ENCODE peak calls at places on chromosomes 13 and 19, in nine cellular contexts. F is cardiac muscle cell; T is tibial artery; X is CD8-positive, alpha-beta memory T cell; D is Panc1; A is left ventricle myocardium inferior; L is small intestine; B is suprapubic skin; N is lower leg skin. W is an unnamed sample.

GRCh38 chr19:28257396-28257795 is 955.6 kb downstream of the UQCRFS1 start:
- DNase-seq in F (no peak), T (no peak), A (no peak), N (no peak), B (no peak), X (no peak), L (no peak), D (no peak), W (no peak)

GRCh38 chr13:112444001-112444311 is 67.8 kb downstream of the SPACA7 start:
- DNase-seq in D (peak), F (peak), X (no peak), B (peak), L (peak), A (peak), N (no peak), T (peak), W (peak)

GRCh38 chr19:53193534-53194222 is 520 bp upstream of the ZNF665 start:
- DNase-seq in B (no peak), N (no peak), F (no peak), X (no peak), T (no peak), A (no peak), D (no peak), L (peak), W (no peak)

GRCh38 chr19:42409477-42409876 is 17.7 kb downstream of the LIPE start:
- DNase-seq in F (no peak), T (no peak), N (no peak), A (peak), D (no peak), L (no peak), X (no peak), B (no peak), W (no peak)

GRCh38 chr13:99983401-99984133 is 2.0 kb downstream of the ZIC2 start:
- DNase-seq in T (no peak), X (no peak), L (no peak), A (no peak), F (peak), B (no peak), D (no peak), N (no peak), W (no peak)

GRCh38 chr13:98581971-98582702 is 5.2 kb upstream of the STK24 start:
- DNase-seq in N (no peak), T (no peak), L (no peak), X (no peak), D (no peak), F (peak), A (no peak), B (no peak), W (no peak)

GRCh38 chr19:2449019-2449418 is 7.7 kb downstream of the LMNB2 start:
- DNase-seq in T (no peak), N (no peak), D (no peak), L (no peak), B (no peak), A (no peak), X (no peak), F (no peak), W (no peak)

GRCh38 chr19:38210458-38210987 is 13.5 kb downstream of the DPF1 start:
- DNase-seq in L (no peak), N (no peak), A (peak), X (no peak), T (no peak), D (no peak), B (peak), F (peak), W (peak)

GRCh38 chr13:92463134-92463533 is 763.5 kb upstream of the GPC6 start:
- DNase-seq in A (no peak), T (no peak), L (peak), D (no peak), N (no peak), X (no peak), B (no peak), F (no peak), W (no peak)

GRCh38 chr13:31913459-31913858 is 118.1 kb upstream of the FRY start:
- DNase-seq in L (peak), F (no peak), X (no peak), D (no peak), T (no peak), B (no peak), N (no peak), A (no peak), W (no peak)

GRCh38 chr13:38783992-38784875 is 97.4 kb downstream of the FREM2 start:
- DNase-seq in X (no peak), T (no peak), N (no peak), F (no peak), D (no peak), L (no peak), B (no peak), A (no peak), W (no peak)

GRCh38 chr19:30227661-30228112 is 144.5 kb upstream of the ZNF536 start:
- DNase-seq in X (no peak), N (peak), L (peak), F (peak), A (peak), D (no peak), B (no peak), T (no peak), W (peak)

GRCh38 chr19:39390460-39390758 is 497 bp downstream of the PAF1 start:
- DNase-seq in N (peak), L (peak), A (no peak), D (no peak), X (peak), T (no peak), F (no peak), B (no peak), W (no peak)

DNA sequence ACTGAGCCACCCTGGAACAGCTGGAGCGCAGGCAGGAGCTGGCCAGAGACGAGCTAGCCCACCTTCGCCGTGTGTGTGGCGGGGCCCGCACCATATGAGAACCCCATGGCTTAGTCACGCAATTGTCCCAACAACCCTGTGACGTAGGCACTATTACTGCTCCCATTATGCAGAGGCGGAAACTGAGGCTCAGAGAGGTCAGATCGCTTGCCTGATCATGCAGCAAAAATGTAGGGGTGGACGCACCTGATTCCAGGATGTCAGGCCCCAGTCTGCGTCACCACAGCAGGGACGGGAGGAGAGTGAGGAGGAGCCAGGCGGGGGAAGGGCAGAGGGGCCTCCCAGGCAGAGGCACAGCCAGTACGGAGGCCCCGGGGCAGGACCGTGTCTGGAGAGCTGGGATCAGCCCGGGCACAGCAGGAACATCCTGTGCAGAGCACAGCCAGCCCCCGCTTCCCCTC is 16.8 kb downstream of the PIP5K1C start:
- DNase-seq in L (no peak), X (no peak), T (no peak), D (no peak), B (no peak), N (no peak), A (peak), F (no peak), W (no peak)
- H3K4me3 ChIP-seq in L (no peak), X (no peak), T (no peak), D (no peak), B (no peak), N (no peak), A (no peak), F (no peak), W (no peak)

DNA sequence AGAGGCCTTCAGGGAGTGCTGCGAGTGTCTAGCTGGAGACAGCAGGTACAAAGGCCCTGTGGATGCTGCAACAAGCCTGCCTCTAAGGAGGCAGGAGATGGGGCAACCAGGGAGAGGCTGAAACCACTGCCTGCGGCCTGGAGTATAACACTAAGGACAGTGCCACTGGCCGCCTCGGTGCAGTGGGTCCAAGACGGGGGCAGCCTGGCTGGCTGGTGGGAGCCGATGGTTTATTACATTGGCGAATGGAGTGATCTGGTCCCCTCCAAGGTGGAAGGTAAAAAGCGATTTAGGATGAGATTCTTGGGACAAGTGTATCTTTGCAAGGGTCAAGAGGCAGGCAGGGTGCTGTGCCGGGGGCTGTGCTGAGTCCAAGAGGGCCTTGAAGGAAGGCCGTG is 5.8 kb downstream of the TMEM255B start:
- DNase-seq in B (peak), A (no peak), X (no peak), L (no peak), F (no peak), D (no peak), T (peak), N (no peak), W (no peak)
- H3K4me3 ChIP-seq in B (no peak), A (no peak), X (no peak), L (no peak), F (no peak), D (no peak), T (no peak), N (no peak), W (no peak)

GRCh38 chr13:102276479-102276878 is 125.4 kb downstream of the FGF14 start:
- DNase-seq in B (no peak), L (no peak), D (no peak), A (no peak), F (no peak), X (no peak), N (no peak), T (no peak), W (no peak)

GRCh38 chr13:102280366-102280765 is 121.5 kb downstream of the FGF14 start:
- DNase-seq in L (no peak), B (no peak), F (no peak), N (no peak), D (no peak), T (no peak), A (no peak), X (no peak), W (no peak)

GRCh38 chr13:102273111-102273510 is 128.7 kb downstream of the FGF14 start:
- DNase-seq in N (no peak), A (no peak), L (no peak), X (no peak), F (no peak), B (no peak), D (no peak), T (no peak), W (no peak)

DNA sequence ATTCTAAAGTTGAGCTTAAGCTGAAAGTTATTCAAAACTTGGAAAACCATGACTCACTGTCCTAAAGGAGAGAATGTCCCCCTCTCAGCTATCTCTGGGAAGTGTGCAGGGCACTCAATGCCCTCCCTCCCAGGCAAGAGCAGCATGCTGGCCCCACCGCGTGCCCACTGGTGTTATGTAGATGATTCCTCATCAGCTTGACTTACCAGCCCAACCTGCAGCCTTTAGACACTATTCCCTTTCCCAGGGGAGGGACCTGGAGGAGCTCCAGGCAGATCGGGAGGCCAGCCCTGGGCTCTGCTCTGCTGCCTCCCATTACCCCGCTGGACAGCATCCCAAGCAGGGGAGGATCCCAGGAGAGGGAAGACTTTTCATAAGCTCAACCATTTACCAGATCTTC is 124.6 kb downstream of the FGF14 start:
- DNase-seq in A (peak), L (no peak), X (no peak), T (no peak), D (no peak), F (no peak), B (no peak), N (no peak), W (no peak)
- H3K4me3 ChIP-seq in A (no peak), L (no peak), X (no peak), T (no peak), D (no peak), F (no peak), B (no peak), N (no peak), W (no peak)

DNA sequence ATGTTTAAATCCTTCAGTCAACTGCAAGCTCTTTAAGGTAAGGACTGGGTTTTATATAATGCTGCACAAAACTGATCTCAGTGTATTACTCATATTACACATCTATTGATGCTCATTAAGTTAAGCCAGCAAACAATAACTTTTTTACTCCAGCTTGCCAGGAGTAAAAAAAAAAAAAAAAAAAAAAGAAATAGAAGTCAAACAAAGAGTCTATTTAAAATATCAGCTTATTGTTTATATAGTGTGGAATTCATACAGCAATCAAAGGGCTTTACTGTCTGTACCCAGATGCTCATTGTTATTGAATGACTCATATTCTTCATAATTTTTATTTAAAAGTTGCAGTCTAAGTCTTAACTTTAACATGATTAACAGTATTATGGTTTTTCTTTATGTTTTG is 21.8 kb upstream of the KBTBD7 start:
- DNase-seq in N (no peak), T (no peak), B (no peak), X (no peak), L (no peak), A (no peak), F (no peak), D (no peak), W (no peak)
- H3K4me3 ChIP-seq in N (no peak), T (no peak), B (no peak), X (no peak), L (no peak), A (no peak), F (no peak), D (no peak), W (no peak)